ENCODE peak calls at places on chromosomes 5 and 9, in seven cellular contexts. Y, S, E, O, A, M and J are unnamed samples.

GRCh38 chr5:37847978-37848425 is 8.2 kb upstream of the GDNF start:
- DNase-seq in M (no peak), E (no peak), O (no peak), S (no peak), Y (no peak), A (no peak), J (no peak)

GRCh38 chr5:172921906-172922305 is 37.3 kb upstream of the RPL26L1 start:
- DNase-seq in O (no peak), S (no peak), M (no peak), E (no peak), Y (no peak), A (no peak), J (no peak)

GRCh38 chr9:137070201-137070905 is at the start of gene SAPCD2:
- DNase-seq in O (peak; percentile 65), E (peak; percentile 92), M (no peak), A (peak; percentile 93), S (peak; percentile 95), Y (peak; percentile 91), J (no peak)

GRCh38 chr9:91775011-91775707 is 174.9 kb downstream of the ROR2 start:
- DNase-seq in S (peak; percentile 73), A (peak; percentile 85), O (peak; percentile 34), E (peak; percentile 68), Y (peak; percentile 78), M (peak; percentile 62), J (peak; percentile 85)

GRCh38 chr9:123769723-123770122 is 160.2 kb downstream of the DENND1A start:
- DNase-seq in Y (no peak), A (no peak), O (no peak), S (no peak), M (no peak), E (no peak), J (no peak)

GRCh38 chr5:56941981-56942380 is 9.9 kb downstream of the MIER3 start:
- DNase-seq in Y (no peak), O (no peak), E (no peak), M (no peak), A (no peak), S (no peak), J (no peak)

GRCh38 chr5:143403607-143404415 is at the start of gene NR3C1:
- DNase-seq in S (peak; percentile 41), O (peak; percentile 75), M (peak; percentile 81), A (peak; percentile 89), E (peak; percentile 84), Y (peak; percentile 86), J (no peak)

GRCh38 chr9:134908524-134909364 is 9.0 kb downstream of the FCN1 start:
- DNase-seq in M (no peak), O (no peak), Y (no peak), E (no peak), S (no peak), A (no peak), J (peak; percentile 61)

GRCh38 chr9:131776473-131776872 is 36.6 kb upstream of the RAPGEF1 start:
- DNase-seq in A (peak; percentile 15), E (no peak), O (no peak), S (peak; percentile 49), Y (peak; percentile 19), M (no peak), J (no peak)

GRCh38 chr5:2629035-2629434 is 122.4 kb downstream of the IRX2 start:
- DNase-seq in S (no peak), E (no peak), Y (no peak), A (no peak), M (no peak), O (no peak), J (no peak)

GRCh38 chr9:72635197-72635596 is 113.8 kb downstream of the TMC1 start:
- DNase-seq in Y (no peak), A (no peak), M (no peak), E (no peak), O (no peak), S (no peak), J (no peak)

GRCh38 chr9:121261107-121261460 is 6.9 kb upstream of the GSN start:
- DNase-seq in Y (no peak), O (no peak), S (no peak), E (no peak), M (no peak), A (peak; percentile 80), J (no peak)

GRCh38 chr9:100213730-100214477 is 114.9 kb downstream of the INVS start:
- DNase-seq in O (no peak), M (no peak), A (no peak), Y (no peak), S (no peak), E (no peak), J (no peak)

GRCh38 chr9:36903541-36904435 is 130.3 kb downstream of the PAX5 start:
- DNase-seq in M (no peak), S (no peak), A (no peak), E (peak; percentile 38), O (no peak), Y (no peak), J (no peak)

GRCh38 chr9:83133316-83133715 is 70.4 kb upstream of the RASEF start:
- DNase-seq in A (no peak), O (no peak), E (no peak), M (no peak), Y (no peak), S (no peak), J (no peak)

GRCh38 chr5:16064135-16064893 is 115.3 kb downstream of the MARCHF11 start:
- DNase-seq in O (no peak), S (no peak), Y (no peak), M (no peak), A (no peak), E (no peak), J (no peak)

GRCh38 chr5:102595332-102595731 is 96.5 kb upstream of the SLCO6A1 start:
- DNase-seq in Y (no peak), A (no peak), E (no peak), O (no peak), S (no peak), M (no peak), J (no peak)

GRCh38 chr5:164202338-164202737 is 696.9 kb downstream of the MAT2B start:
- DNase-seq in S (no peak), E (no peak), M (no peak), Y (no peak), O (no peak), A (no peak), J (no peak)

GRCh38 chr9:137421838-137422667 is 909 bp downstream of the EXD3 start:
- DNase-seq in S (no peak), M (no peak), A (no peak), E (no peak), Y (no peak), O (no peak), J (no peak)

GRCh38 chr9:16202221-16202620 is 649.4 kb downstream of the CCDC171 start:
- DNase-seq in O (no peak), A (no peak), E (no peak), S (no peak), M (no peak), Y (no peak), J (no peak)
- TF ChIP-seq POLR2A in O (no peak), A (no peak), E (no peak), S (no peak), M (no peak), Y (no peak), J (no peak)

DNA sequence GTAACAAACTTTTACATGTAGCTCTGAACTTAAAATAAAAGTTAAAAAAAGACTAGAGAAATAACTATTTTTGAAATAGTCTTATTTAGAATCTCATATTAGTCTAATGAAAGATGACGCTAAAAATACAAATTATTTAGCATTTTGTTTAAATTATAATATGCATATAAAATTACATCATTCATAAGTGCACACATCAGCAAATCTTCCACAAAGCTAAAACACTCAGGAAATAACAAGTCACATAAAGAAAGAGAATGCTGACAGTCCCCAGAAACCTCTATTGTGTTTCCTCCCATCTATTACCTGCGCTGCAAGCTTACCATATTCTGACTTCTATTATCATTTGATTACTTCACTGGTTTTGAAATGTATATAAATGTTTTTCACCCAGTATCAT is 986.9 kb upstream of the SEMA6A start:
- DNase-seq in A (no peak), M (no peak), E (no peak), Y (no peak), O (no peak), S (no peak), J (no peak)
- TF ChIP-seq POLR2A in A (no peak), M (no peak), E (no peak), Y (no peak), O (no peak), S (no peak), J (no peak)

GRCh38 chr5:136133416-136134383 is 1.1 kb downstream of the SMAD5 start:
- DNase-seq in O (no peak), S (no peak), A (peak; percentile 62), M (peak; percentile 43), E (peak; percentile 56), Y (peak; percentile 65), J (no peak)
- TF ChIP-seq POLR2A in O (no peak), S (no peak), A (no peak), M (no peak), E (no peak), Y (no peak), J (no peak)

GRCh38 chr5:177443144-177443983 is 3.2 kb upstream of the PRR7 start:
- DNase-seq in S (no peak), E (no peak), O (no peak), M (no peak), Y (no peak), A (no peak), J (no peak)

GRCh38 chr5:177445052-177446016 is 1.3 kb upstream of the PRR7 start:
- DNase-seq in S (no peak), E (no peak), O (no peak), M (no peak), A (no peak), Y (no peak), J (no peak)

GRCh38 chr5:177442066-177442836 is 4.4 kb upstream of the PRR7 start:
- DNase-seq in M (no peak), Y (no peak), A (no peak), O (no peak), E (no peak), S (no peak), J (no peak)

GRCh38 chr5:177446184-177447065 is at the start of gene PRR7:
- DNase-seq in A (peak; percentile 56), E (peak; percentile 57), M (peak; percentile 55), O (no peak), S (peak; percentile 92), Y (peak; percentile 79), J (no peak)

GRCh38 chr5:177444106-177445051 is 2.2 kb upstream of the PRR7 start:
- DNase-seq in M (no peak), S (no peak), Y (no peak), E (no peak), O (no peak), A (no peak), J (no peak)
- TF ChIP-seq POLR2A in M (no peak), S (no peak), Y (no peak), E (no peak), O (no peak), A (no peak), J (no peak)

DNA sequence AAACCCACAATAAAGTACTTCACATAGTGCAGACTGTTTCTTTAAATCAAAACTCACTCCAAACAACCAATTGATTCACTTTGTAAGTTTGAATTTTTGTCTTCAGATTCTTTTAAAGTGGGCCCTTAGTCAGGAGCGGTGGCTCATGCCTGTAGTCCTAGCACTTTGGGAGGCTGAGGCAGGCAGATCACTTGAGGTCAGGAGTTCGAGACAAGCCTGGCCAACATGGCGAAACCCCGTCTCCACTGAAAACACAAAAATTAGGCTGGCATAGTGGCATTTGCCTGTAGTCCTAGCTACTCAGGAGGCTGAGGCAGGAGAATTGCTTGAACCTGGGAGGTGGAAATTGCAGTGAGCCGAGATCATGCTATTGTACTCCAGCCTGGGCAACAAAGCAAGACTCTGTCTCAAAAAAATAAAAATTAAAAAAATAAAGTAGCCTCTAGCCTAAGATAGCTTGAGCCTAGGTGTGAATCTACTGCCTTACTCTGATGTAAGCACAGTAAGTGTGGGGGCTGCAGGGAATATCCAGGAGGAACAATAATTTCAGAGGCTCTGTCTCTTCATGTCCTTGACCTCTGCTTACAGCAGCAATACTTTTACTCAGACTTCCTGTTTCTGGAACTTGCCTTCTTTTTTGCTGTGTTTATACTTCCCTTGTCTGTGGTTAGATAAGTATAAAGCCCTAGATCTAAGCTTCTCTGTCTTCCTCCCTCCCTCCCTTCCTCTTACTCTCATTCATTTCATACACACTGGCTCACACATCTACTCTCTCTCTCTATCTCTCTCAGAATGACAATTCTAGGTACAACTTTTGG is at the start of gene IL7R:
- DNase-seq in A (no peak), E (no peak), M (no peak), Y (no peak), S (no peak), O (no peak), J (no peak)
- TF ChIP-seq POLR2A in A (no peak), E (peak; percentile 50), M (no peak), Y (no peak), S (no peak), O (no peak), J (no peak)